ENCODE peak calls at places on chromosomes 6 and 20, in four cellular contexts. A is HepG2, P is GM12878, N is K562. H is an unnamed sample.

GRCh38 chr6:156406688-156407087 is 370.5 kb upstream of the ARID1B start:
- DNase-seq in A (no peak), P (no peak), N (no peak), H (no peak)

GRCh38 chr6:144336900-144337299 is 51.8 kb downstream of the UTRN start:
- DNase-seq in A (no peak), P (no peak), N (no peak), H (no peak)

GRCh38 chr20:59561228-59561605 is 43.1 kb upstream of the PHACTR3 start:
- DNase-seq in A (no peak), P (no peak), N (no peak), H (no peak)

GRCh38 chr6:3449750-3450305 is 7.0 kb downstream of the SLC22A23 start:
- DNase-seq in A (no peak), P (peak; percentile 26), N (no peak), H (no peak)

GRCh38 chr6:139376604-139377218 is 2.3 kb upstream of the CITED2 start:
- DNase-seq in A (peak; percentile 48), P (no peak), N (no peak), H (no peak)

GRCh38 chr20:37095108-37095608 is 639 bp downstream of the RBL1 start:
- DNase-seq in A (peak; percentile 41), P (no peak), N (peak; percentile 29), H (peak; percentile 30)

GRCh38 chr20:63284544-63284949 is 8.4 kb upstream of the COL20A1 start:
- DNase-seq in A (no peak), P (no peak), N (no peak), H (no peak)

GRCh38 chr20:35820715-35821114 is 48.9 kb downstream of the PHF20 start:
- DNase-seq in A (no peak), P (no peak), N (no peak), H (no peak)

GRCh38 chr6:47145212-47145611 is 103.1 kb upstream of the ADGRF1 start:
- DNase-seq in A (no peak), P (no peak), N (no peak), H (no peak)

GRCh38 chr20:31596831-31597482 is 8.1 kb upstream of the ID1 start:
- DNase-seq in A (no peak), P (no peak), N (no peak), H (no peak)

GRCh38 chr6:129009856-129010255 is 126.9 kb downstream of the LAMA2 start:
- DNase-seq in A (no peak), P (no peak), N (no peak), H (no peak)

GRCh38 chr6:129016844-129017243 is 133.9 kb downstream of the LAMA2 start:
- DNase-seq in A (no peak), P (no peak), N (no peak), H (no peak)

GRCh38 chr6:129014302-129014701 is 131.4 kb downstream of the LAMA2 start:
- DNase-seq in A (no peak), P (no peak), N (no peak), H (no peak)

GRCh38 chr6:129015721-129016120 is 132.8 kb downstream of the LAMA2 start:
- DNase-seq in A (no peak), P (no peak), N (no peak), H (no peak)
- TF ChIP-seq FOXM1 in A (no peak), P (no peak), N (no peak), H (no peak)

DNA sequence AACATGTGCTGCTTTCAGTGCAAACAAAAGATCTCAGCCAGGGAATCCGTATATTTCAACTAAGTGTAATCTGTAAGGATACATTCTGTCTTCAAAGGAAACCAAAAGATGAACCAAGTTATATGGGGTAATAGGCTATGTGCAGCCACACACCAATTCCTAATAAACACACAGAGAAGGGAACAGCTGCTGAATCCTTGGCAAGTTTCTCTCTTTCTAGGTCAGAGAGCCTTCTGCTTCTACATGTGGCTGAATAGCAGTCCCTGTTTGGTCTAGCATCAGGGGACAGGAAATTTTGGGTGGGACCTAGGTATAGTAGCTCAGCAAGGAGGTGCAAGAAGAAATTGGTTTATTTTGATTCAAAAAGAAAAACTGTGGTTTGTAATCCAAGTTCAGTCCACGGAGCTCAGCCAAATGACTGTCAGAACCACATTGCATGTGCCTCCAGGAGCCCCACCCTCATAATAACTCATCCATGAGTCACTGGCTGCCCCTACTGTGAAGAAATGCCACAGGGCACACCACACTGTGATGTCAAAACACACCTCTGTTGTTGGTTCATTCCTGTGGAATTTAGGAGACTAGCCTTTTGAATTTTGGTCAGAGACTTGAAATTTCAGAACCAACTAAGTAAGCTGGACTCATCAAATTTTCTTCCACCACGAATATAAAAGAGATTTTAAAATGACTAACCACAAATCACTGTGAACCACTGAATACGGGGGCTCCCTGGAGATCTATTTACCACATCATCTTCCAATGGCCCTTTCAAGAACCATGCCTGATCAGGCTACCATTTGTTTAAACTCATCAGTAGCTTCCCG is 21.1 kb downstream of the SPTLC3 start:
- DNase-seq in A (peak; percentile 80), P (no peak), N (no peak), H (no peak)
- TF ChIP-seq SP1 in A (no peak), P (no peak), N (no peak), H (no peak)

GRCh38 chr6:137161975-137162374 is 11.5 kb downstream of the IL22RA2 start:
- DNase-seq in A (no peak), P (no peak), N (no peak), H (no peak)

GRCh38 chr6:137159912-137160311 is 13.5 kb downstream of the IL22RA2 start:
- DNase-seq in A (no peak), P (no peak), N (no peak), H (no peak)

GRCh38 chr6:137163732-137164318 is 9.6 kb downstream of the IL22RA2 start:
- DNase-seq in A (no peak), P (no peak), N (no peak), H (no peak)

GRCh38 chr6:137162692-137163303 is 10.6 kb downstream of the IL22RA2 start:
- DNase-seq in A (no peak), P (no peak), N (no peak), H (no peak)

DNA sequence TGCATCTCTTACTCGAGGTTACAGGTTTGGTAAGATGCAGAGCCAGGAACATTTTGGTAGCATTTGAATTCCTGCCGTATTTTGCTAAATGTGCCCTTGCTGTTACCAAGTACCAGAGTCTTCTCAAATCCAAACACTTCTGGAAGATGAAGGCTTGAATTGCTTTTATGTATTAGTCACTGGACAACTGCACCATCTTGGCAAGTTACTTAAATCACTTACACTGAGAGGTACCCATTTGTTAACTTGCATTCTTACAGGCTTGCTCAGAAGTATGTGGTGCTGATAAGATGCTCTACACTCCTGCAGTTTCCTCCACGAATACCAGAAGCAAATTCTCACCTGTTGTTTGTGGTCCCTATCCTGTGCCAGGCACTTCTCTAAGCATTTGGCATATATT is 12.7 kb downstream of the IL22RA2 start:
- DNase-seq in A (no peak), P (no peak), N (no peak), H (no peak)
- TF ChIP-seq FOXM1 in A (no peak), P (no peak), N (no peak), H (no peak)

GRCh38 chr20:54665812-54666211 is 190.4 kb downstream of the DOK5 start:
- DNase-seq in A (no peak), P (no peak), N (no peak), H (no peak)

GRCh38 chr20:54669054-54669390 is 193.6 kb downstream of the DOK5 start:
- DNase-seq in A (no peak), P (no peak), N (no peak), H (no peak)

DNA sequence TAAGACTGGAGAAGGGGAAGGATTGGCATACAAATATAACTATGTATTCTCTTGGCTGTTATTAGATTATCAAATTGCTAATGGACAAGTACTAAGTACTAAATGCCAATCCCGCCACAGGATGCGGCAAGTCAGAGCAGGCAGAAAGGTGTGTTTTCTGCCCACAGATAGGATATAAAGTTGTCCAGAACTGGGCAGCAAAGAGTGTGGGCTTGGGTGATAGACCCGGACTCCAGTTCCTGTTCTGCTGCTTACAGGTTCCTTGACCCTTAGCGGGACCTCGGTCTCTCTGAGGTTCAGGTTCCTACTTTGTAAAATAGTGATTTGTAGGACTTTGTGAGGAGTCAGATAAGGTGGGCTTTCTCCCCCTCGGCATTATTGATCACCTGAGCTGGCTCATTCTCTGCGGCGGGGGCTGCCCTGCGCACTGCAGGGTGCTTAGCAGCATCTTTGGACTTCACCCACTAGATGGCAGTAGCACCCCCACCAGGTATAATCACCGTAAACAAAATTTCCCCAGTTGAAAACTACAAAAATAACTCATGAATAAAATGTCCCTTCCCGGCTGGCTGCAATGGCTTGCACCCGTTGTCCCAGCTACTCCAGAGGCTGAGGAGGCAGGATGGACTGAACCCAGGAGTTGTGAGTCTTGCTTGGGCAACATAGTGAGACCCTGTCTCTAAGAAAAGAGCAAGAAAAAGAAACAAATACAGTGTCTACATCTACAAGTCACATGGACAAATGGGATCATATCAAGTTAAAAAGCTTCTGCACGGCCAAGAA is 193.1 kb downstream of the DOK5 start:
- DNase-seq in A (peak; percentile 41), P (no peak), N (peak; percentile 29), H (peak; percentile 34)
- TF ChIP-seq SP1 in A (no peak), P (no peak), N (no peak), H (no peak)

DNA sequence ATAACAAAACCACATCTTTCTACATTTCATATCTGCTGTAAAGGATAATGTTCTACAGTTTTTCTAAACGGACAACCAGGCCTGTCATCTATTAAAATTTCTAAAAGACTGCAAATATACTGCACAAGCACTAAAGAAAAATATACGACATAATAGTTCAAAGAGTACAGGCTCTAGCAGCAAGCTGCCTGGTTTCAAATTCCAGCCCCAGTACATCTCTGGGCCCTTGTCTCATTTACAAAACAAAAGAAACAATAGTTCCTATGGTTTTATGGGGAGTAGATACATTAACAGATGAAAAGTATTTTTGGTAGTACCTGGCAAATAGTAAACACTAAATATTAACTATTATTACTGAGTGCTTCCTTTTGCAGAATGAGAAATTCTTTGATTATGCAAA is 24.1 kb downstream of the DEK start:
- DNase-seq in A (no peak), P (no peak), N (no peak), H (no peak)
- TF ChIP-seq FOXM1 in A (no peak), P (no peak), N (no peak), H (no peak)

GRCh38 chr20:6623989-6624388 is 143.5 kb upstream of the BMP2 start:
- DNase-seq in A (peak; percentile 23), P (peak; percentile 66), N (no peak), H (no peak)
- TF ChIP-seq SP1 in A (no peak), P (no peak), N (no peak), H (no peak)

DNA sequence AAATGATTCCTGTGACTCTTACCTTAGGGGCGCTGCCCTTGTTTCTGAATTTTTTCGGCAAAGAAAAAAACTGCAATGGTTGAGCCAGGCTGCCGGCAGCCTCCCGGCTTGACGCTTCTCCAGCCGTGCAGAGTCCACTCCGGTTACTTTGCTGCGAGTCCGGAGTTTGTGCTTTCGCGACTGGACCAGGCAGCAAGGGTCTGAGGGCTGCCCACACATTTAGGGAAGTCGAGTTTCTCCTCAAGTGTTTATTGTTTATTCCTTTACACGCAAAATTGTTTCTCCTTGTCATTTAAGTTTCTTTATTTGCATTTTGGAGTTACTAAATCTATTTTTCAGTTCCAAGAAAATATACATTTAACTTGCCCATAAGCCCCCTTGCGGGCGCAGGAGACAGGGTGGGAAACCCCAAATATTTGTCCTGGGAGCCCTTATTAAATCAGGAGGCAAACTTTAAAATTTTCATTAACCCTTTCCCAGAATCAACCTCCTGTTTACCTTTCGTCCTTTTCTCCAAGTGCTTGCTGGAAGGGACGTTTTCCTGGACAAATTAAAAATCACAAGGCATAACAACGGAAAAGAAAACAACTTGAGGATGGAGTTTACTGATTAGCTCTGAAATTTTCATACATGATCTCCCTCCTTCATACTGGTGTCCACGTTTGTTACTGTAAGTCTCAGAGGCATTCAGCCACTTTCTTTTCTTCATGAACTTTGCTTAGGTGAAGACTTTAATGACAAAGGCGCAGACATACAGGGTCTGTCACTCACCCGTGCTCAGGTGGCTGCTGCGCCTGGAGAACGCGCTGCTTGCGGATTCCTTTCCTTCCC is 1.7 kb upstream of the PDE10A start:
- DNase-seq in A (no peak), P (no peak), N (no peak), H (no peak)
- TF ChIP-seq FOXM1 in A (no peak), P (no peak), N (no peak), H (no peak)